ENCODE peak calls at places on chromosomes 4 and X, in six cellular contexts. One of them, this sample, is unnamed.
A peak's percentile ranks its signal among the peaks of the same experiment; 100 is the strongest.

GRCh38 chr4:27048350-27049100 is 187.9 kb downstream of the STIM2 start:
- DNase-seq in HepG2: no peak
- DNase-seq in H1: no peak
- DNase-seq in GM12878: no peak
- DNase-seq in K562: peak; percentile 46
- DNase-seq in GM12891: peak; percentile 11
- DNase-seq in this sample: peak; percentile 13

GRCh38 chr4:153555730-153556440 is 89.7 kb downstream of the TMEM131L start:
- DNase-seq in HepG2: peak; percentile 48
- DNase-seq in H1: no peak
- DNase-seq in GM12878: no peak
- DNase-seq in K562: no peak
- DNase-seq in GM12891: no peak
- DNase-seq in this sample: no peak

GRCh38 chr4:44583393-44583792 is 68.0 kb downstream of the YIPF7 start:
- DNase-seq in HepG2: no peak
- DNase-seq in H1: peak; percentile 45
- DNase-seq in GM12878: no peak
- DNase-seq in K562: no peak
- DNase-seq in GM12891: no peak
- DNase-seq in this sample: no peak

GRCh38 chr4:7395635-7396034 is 39.1 kb downstream of the PSAPL1 start:
- DNase-seq in HepG2: no peak
- DNase-seq in H1: peak; percentile 26
- DNase-seq in GM12878: no peak
- DNase-seq in K562: no peak
- DNase-seq in GM12891: no peak
- DNase-seq in this sample: no peak

GRCh38 chr4:24211821-24212220 is 322.0 kb upstream of the PPARGC1A start:
- DNase-seq in HepG2: no peak
- DNase-seq in H1: no peak
- DNase-seq in GM12878: no peak
- DNase-seq in K562: no peak
- DNase-seq in GM12891: no peak
- DNase-seq in this sample: no peak

GRCh38 chrX:44003975-44004374 is 30.8 kb upstream of the NDP start:
- DNase-seq in HepG2: no peak
- DNase-seq in H1: no peak
- DNase-seq in GM12878: no peak
- DNase-seq in K562: no peak
- DNase-seq in GM12891: no peak
- DNase-seq in this sample: no peak

GRCh38 chr4:53622739-53623151 is 31.5 kb upstream of the LNX1 start:
- DNase-seq in HepG2: no peak
- DNase-seq in H1: no peak
- DNase-seq in GM12878: no peak
- DNase-seq in K562: no peak
- DNase-seq in GM12891: no peak
- DNase-seq in this sample: no peak

GRCh38 chrX:77342028-77342427 is 105.2 kb upstream of the FGF16 start:
- DNase-seq in HepG2: no peak
- DNase-seq in H1: no peak
- DNase-seq in GM12878: no peak
- DNase-seq in K562: no peak
- DNase-seq in GM12891: no peak
- DNase-seq in this sample: no peak

GRCh38 chrX:100424012-100424411 is 13.9 kb upstream of the PCDH19 start:
- DNase-seq in HepG2: no peak
- DNase-seq in H1: peak; percentile 49
- DNase-seq in GM12878: no peak
- DNase-seq in K562: no peak
- DNase-seq in GM12891: no peak
- DNase-seq in this sample: no peak

GRCh38 chr4:168264903-168265302 is 53.6 kb downstream of the DDX60 start:
- DNase-seq in HepG2: no peak
- DNase-seq in H1: no peak
- DNase-seq in GM12878: no peak
- DNase-seq in K562: no peak
- DNase-seq in GM12891: no peak
- DNase-seq in this sample: no peak

GRCh38 chrX:150763810-150764209 is 70.6 kb downstream of the MTMR1 start:
- DNase-seq in HepG2: no peak
- DNase-seq in H1: no peak
- DNase-seq in GM12878: no peak
- DNase-seq in K562: no peak
- DNase-seq in GM12891: no peak
- DNase-seq in this sample: no peak

GRCh38 chr4:1985287-1985686 is 23.5 kb downstream of the NELFA start:
- DNase-seq in HepG2: no peak
- DNase-seq in H1: no peak
- DNase-seq in GM12878: no peak
- DNase-seq in K562: no peak
- DNase-seq in GM12891: no peak
- DNase-seq in this sample: no peak

GRCh38 chr4:176286728-176287127 is 17.7 kb upstream of the ASB5 start:
- DNase-seq in HepG2: no peak
- DNase-seq in H1: no peak
- DNase-seq in GM12878: no peak
- DNase-seq in K562: no peak
- DNase-seq in GM12891: no peak
- DNase-seq in this sample: no peak

GRCh38 chr4:4216668-4217067 is 10.1 kb downstream of the OTOP1 start:
- DNase-seq in HepG2: no peak
- DNase-seq in H1: no peak
- DNase-seq in GM12878: no peak
- DNase-seq in K562: no peak
- DNase-seq in GM12891: no peak
- DNase-seq in this sample: no peak

GRCh38 chrX:46444011-46444410 is 101.2 kb downstream of the ZNF674 start:
- DNase-seq in HepG2: peak; percentile 40
- DNase-seq in H1: no peak
- DNase-seq in GM12878: no peak
- DNase-seq in K562: no peak
- DNase-seq in GM12891: no peak
- DNase-seq in this sample: no peak

GRCh38 chrX:110280954-110281353 is 36.9 kb downstream of the AMMECR1 start:
- DNase-seq in HepG2: no peak
- DNase-seq in H1: no peak
- DNase-seq in GM12878: no peak
- DNase-seq in K562: no peak
- DNase-seq in GM12891: no peak
- DNase-seq in this sample: no peak

GRCh38 chrX:128623361-128623760 is 571.2 kb upstream of the ACTRT1 start:
- DNase-seq in HepG2: no peak
- DNase-seq in H1: no peak
- DNase-seq in GM12878: no peak
- DNase-seq in K562: no peak
- DNase-seq in GM12891: no peak
- DNase-seq in this sample: no peak

GRCh38 chr4:30821891-30822612 is 101.9 kb downstream of the PCDH7 start:
- DNase-seq in HepG2: no peak
- DNase-seq in H1: no peak
- DNase-seq in GM12878: no peak
- DNase-seq in K562: no peak
- DNase-seq in GM12891: no peak
- DNase-seq in this sample: no peak

GRCh38 chr4:6768539-6768905 is 14.0 kb upstream of the KIAA0232 start:
- DNase-seq in HepG2: no peak
- DNase-seq in H1: no peak
- DNase-seq in GM12878: no peak
- DNase-seq in K562: no peak
- DNase-seq in GM12891: no peak
- DNase-seq in this sample: no peak

GRCh38 chrX:113009837-113010236 is 169.2 kb upstream of the AMOT start:
- DNase-seq in HepG2: no peak
- DNase-seq in H1: no peak
- DNase-seq in GM12878: no peak
- DNase-seq in K562: no peak
- DNase-seq in GM12891: no peak
- DNase-seq in this sample: no peak

GRCh38 chr4:17448689-17449088 is 63.2 kb downstream of the QDPR start:
- DNase-seq in HepG2: no peak
- DNase-seq in H1: no peak
- DNase-seq in GM12878: no peak
- DNase-seq in K562: no peak
- DNase-seq in GM12891: no peak
- DNase-seq in this sample: no peak

GRCh38 chr4:38334791-38335190 is 329.2 kb upstream of the KLF3 start:
- DNase-seq in HepG2: no peak
- DNase-seq in H1: no peak
- DNase-seq in GM12878: no peak
- DNase-seq in K562: no peak
- DNase-seq in GM12891: no peak
- DNase-seq in this sample: no peak

GRCh38 chrX:151981129-151981528 is 6.7 kb upstream of the GABRE start:
- DNase-seq in HepG2: no peak
- DNase-seq in H1: no peak
- DNase-seq in GM12878: no peak
- DNase-seq in K562: no peak
- DNase-seq in GM12891: no peak
- DNase-seq in this sample: no peak

GRCh38 chrX:72123471-72124185 is 8.1 kb downstream of the RTL5 start:
- DNase-seq in HepG2: no peak
- DNase-seq in H1: no peak
- DNase-seq in GM12878: no peak
- DNase-seq in K562: no peak
- DNase-seq in GM12891: no peak
- DNase-seq in this sample: no peak

GRCh38 chr4:8328866-8329559 is 59.5 kb downstream of the HTRA3 start:
- DNase-seq in HepG2: no peak
- DNase-seq in H1: no peak
- DNase-seq in GM12878: no peak
- DNase-seq in K562: no peak
- DNase-seq in GM12891: no peak
- DNase-seq in this sample: no peak

GRCh38 chr4:137896221-137896737 is 345.9 kb downstream of the SLC7A11 start:
- DNase-seq in HepG2: no peak
- DNase-seq in H1: no peak
- DNase-seq in GM12878: no peak
- DNase-seq in K562: no peak
- DNase-seq in GM12891: no peak
- DNase-seq in this sample: no peak

GRCh38 chr4:150316332-150317205 is 238.3 kb downstream of the DCLK2 start:
- DNase-seq in HepG2: no peak
- DNase-seq in H1: no peak
- DNase-seq in GM12878: no peak
- DNase-seq in K562: no peak
- DNase-seq in GM12891: no peak
- DNase-seq in this sample: no peak

GRCh38 chrX:72269671-72270251 is 7.3 kb downstream of the RPS4X start:
- DNase-seq in HepG2: no peak
- DNase-seq in H1: no peak
- DNase-seq in GM12878: no peak
- DNase-seq in K562: no peak
- DNase-seq in GM12891: no peak
- DNase-seq in this sample: no peak

GRCh38 chr4:67770422-67770821 is 16.2 kb upstream of the GNRHR start:
- DNase-seq in HepG2: no peak
- DNase-seq in H1: no peak
- DNase-seq in GM12878: no peak
- DNase-seq in K562: no peak
- DNase-seq in GM12891: no peak
- DNase-seq in this sample: no peak

GRCh38 chr4:86909540-86909939 is 17.3 kb upstream of the C4orf36 start:
- DNase-seq in HepG2: no peak
- DNase-seq in H1: no peak
- DNase-seq in GM12878: no peak
- DNase-seq in K562: no peak
- DNase-seq in GM12891: no peak
- DNase-seq in this sample: no peak

GRCh38 chrX:69128573-69128972 is 36.7 kb downstream of the PJA1 start:
- DNase-seq in HepG2: no peak
- DNase-seq in H1: peak; percentile 53
- DNase-seq in GM12878: no peak
- DNase-seq in K562: no peak
- DNase-seq in GM12891: no peak
- DNase-seq in this sample: no peak

GRCh38 chr4:102868153-102868781 is 525 bp upstream of the CISD2 start:
- DNase-seq in HepG2: no peak
- DNase-seq in H1: no peak
- DNase-seq in GM12878: no peak
- DNase-seq in K562: no peak
- DNase-seq in GM12891: no peak
- DNase-seq in this sample: no peak
- TF ChIP-seq TAF1 in HepG2: no peak
- TF ChIP-seq TAF1 in H1: no peak
- TF ChIP-seq TAF1 in GM12878: no peak
- TF ChIP-seq TAF1 in K562: no peak
- TF ChIP-seq TAF1 in GM12891: no peak
- TF ChIP-seq TAF1 in this sample: no peak

GRCh38 chr4:96228463-96228862 is 388.6 kb downstream of the PDHA2 start:
- DNase-seq in HepG2: peak; percentile 1
- DNase-seq in H1: no peak
- DNase-seq in GM12878: no peak
- DNase-seq in K562: no peak
- DNase-seq in GM12891: no peak
- DNase-seq in this sample: no peak
- TF ChIP-seq POLR2A in HepG2: no peak
- TF ChIP-seq POLR2A in H1: no peak
- TF ChIP-seq POLR2A in GM12878: no peak
- TF ChIP-seq POLR2A in K562: no peak
- TF ChIP-seq POLR2A in GM12891: no peak
- TF ChIP-seq POLR2A in this sample: no peak

DNA sequence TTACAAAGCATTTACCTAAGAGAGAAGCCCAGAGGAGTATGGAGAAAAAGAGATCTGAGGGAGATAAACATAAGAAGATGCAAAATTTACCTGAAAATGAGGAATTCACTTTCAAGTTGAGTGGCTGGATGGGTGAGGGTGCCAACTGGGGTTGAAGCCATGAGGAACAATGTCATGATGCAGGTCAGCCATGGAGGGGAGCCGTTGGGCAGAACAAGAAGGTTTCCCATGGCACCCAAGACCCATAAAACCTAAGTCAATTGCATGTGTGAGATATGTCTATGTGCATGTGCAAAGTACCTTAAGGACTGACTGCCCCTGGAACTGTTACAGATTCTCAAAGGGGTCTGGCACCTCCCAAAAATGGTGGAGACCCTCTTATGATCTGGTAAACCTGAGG is 46.6 kb upstream of the PRRG1 start:
- DNase-seq in HepG2: peak; percentile 7
- DNase-seq in H1: peak; percentile 41
- DNase-seq in GM12878: no peak
- DNase-seq in K562: no peak
- DNase-seq in GM12891: no peak
- DNase-seq in this sample: no peak
- TF ChIP-seq TAF1 in HepG2: no peak
- TF ChIP-seq TAF1 in H1: no peak
- TF ChIP-seq TAF1 in GM12878: no peak
- TF ChIP-seq TAF1 in K562: no peak
- TF ChIP-seq TAF1 in GM12891: no peak
- TF ChIP-seq TAF1 in this sample: no peak

GRCh38 chrX:49269010-49269767 is 404 bp upstream of the PPP1R3F start:
- DNase-seq in HepG2: peak; percentile 94
- DNase-seq in H1: peak; percentile 83
- DNase-seq in GM12878: peak; percentile 93
- DNase-seq in K562: peak; percentile 83
- DNase-seq in GM12891: peak; percentile 69
- DNase-seq in this sample: peak; percentile 80
- TF ChIP-seq POLR2A in HepG2: no peak
- TF ChIP-seq POLR2A in H1: peak; percentile 70
- TF ChIP-seq POLR2A in GM12878: peak; percentile 87
- TF ChIP-seq POLR2A in K562: peak; percentile 77
- TF ChIP-seq POLR2A in GM12891: peak; percentile 76
- TF ChIP-seq POLR2A in this sample: peak; percentile 80

GRCh38 chrX:45068555-45068954 is 132.1 kb downstream of the DIPK2B start:
- DNase-seq in HepG2: no peak
- DNase-seq in H1: no peak
- DNase-seq in GM12878: no peak
- DNase-seq in K562: no peak
- DNase-seq in GM12891: no peak
- DNase-seq in this sample: no peak

GRCh38 chrX:45070116-45071007 is 130.3 kb downstream of the DIPK2B start:
- DNase-seq in HepG2: peak; percentile 12
- DNase-seq in H1: no peak
- DNase-seq in GM12878: peak; percentile 45
- DNase-seq in K562: peak; percentile 10
- DNase-seq in GM12891: no peak
- DNase-seq in this sample: no peak
- TF ChIP-seq TAF1 in HepG2: no peak
- TF ChIP-seq TAF1 in H1: no peak
- TF ChIP-seq TAF1 in GM12878: no peak
- TF ChIP-seq TAF1 in K562: no peak
- TF ChIP-seq TAF1 in GM12891: no peak
- TF ChIP-seq TAF1 in this sample: no peak